ENCODE peak calls at places on chromosomes 16 and 17, in ten cellular contexts. One of them, this sample, is unnamed.

GRCh38 chr17:34579979-34580684 is 750 bp downstream of the TMEM132E start:
- DNase-seq in psoas muscle: peak; percentile 41
- DNase-seq in bronchial epithelial cell: no peak
- DNase-seq in stomach: no peak
- DNase-seq in effector memory CD4-positive, alpha-beta T cell: no peak
- DNase-seq in lung: peak; percentile 30
- DNase-seq in fibroblast of lung: no peak
- DNase-seq in prostate gland: peak; percentile 23
- DNase-seq in transverse colon: no peak
- DNase-seq in heart left ventricle: peak; percentile 33
- DNase-seq in this sample: peak; percentile 55

GRCh38 chr16:10880609-10881452 is 3.8 kb downstream of the CIITA start:
- DNase-seq in transverse colon: no peak
- DNase-seq in lung: no peak
- DNase-seq in effector memory CD4-positive, alpha-beta T cell: no peak
- DNase-seq in fibroblast of lung: no peak
- DNase-seq in heart left ventricle: no peak
- DNase-seq in bronchial epithelial cell: no peak
- DNase-seq in prostate gland: no peak
- DNase-seq in psoas muscle: no peak
- DNase-seq in stomach: no peak
- DNase-seq in this sample: no peak

GRCh38 chr17:82876602-82877391 is 37.0 kb upstream of the ZNF750 start:
- DNase-seq in fibroblast of lung: peak; percentile 70
- DNase-seq in heart left ventricle: peak; percentile 91
- DNase-seq in psoas muscle: peak; percentile 82
- DNase-seq in effector memory CD4-positive, alpha-beta T cell: no peak
- DNase-seq in lung: peak; percentile 87
- DNase-seq in prostate gland: peak; percentile 84
- DNase-seq in stomach: peak; percentile 86
- DNase-seq in transverse colon: peak; percentile 78
- DNase-seq in bronchial epithelial cell: peak; percentile 80
- DNase-seq in this sample: peak; percentile 79

GRCh38 chr17:76442341-76443338 is 10.3 kb downstream of the UBE2O start:
- DNase-seq in fibroblast of lung: peak; percentile 36
- DNase-seq in transverse colon: no peak
- DNase-seq in bronchial epithelial cell: no peak
- DNase-seq in stomach: no peak
- DNase-seq in heart left ventricle: no peak
- DNase-seq in effector memory CD4-positive, alpha-beta T cell: no peak
- DNase-seq in prostate gland: no peak
- DNase-seq in psoas muscle: no peak
- DNase-seq in lung: no peak
- DNase-seq in this sample: no peak

GRCh38 chr17:42547001-42547461 is 5.7 kb upstream of the HSD17B1 start:
- DNase-seq in psoas muscle: no peak
- DNase-seq in prostate gland: no peak
- DNase-seq in lung: no peak
- DNase-seq in bronchial epithelial cell: no peak
- DNase-seq in fibroblast of lung: no peak
- DNase-seq in heart left ventricle: no peak
- DNase-seq in effector memory CD4-positive, alpha-beta T cell: no peak
- DNase-seq in stomach: no peak
- DNase-seq in transverse colon: no peak
- DNase-seq in this sample: no peak

GRCh38 chr17:77951123-77951522 is 7.4 kb upstream of the TNRC6C start:
- DNase-seq in fibroblast of lung: no peak
- DNase-seq in heart left ventricle: no peak
- DNase-seq in bronchial epithelial cell: no peak
- DNase-seq in prostate gland: no peak
- DNase-seq in stomach: no peak
- DNase-seq in lung: no peak
- DNase-seq in transverse colon: no peak
- DNase-seq in effector memory CD4-positive, alpha-beta T cell: no peak
- DNase-seq in psoas muscle: no peak
- DNase-seq in this sample: no peak

GRCh38 chr17:71202449-71202848 is 918.4 kb upstream of the SOX9 start:
- DNase-seq in psoas muscle: no peak
- DNase-seq in prostate gland: no peak
- DNase-seq in lung: no peak
- DNase-seq in bronchial epithelial cell: peak; percentile 29
- DNase-seq in effector memory CD4-positive, alpha-beta T cell: no peak
- DNase-seq in fibroblast of lung: no peak
- DNase-seq in heart left ventricle: no peak
- DNase-seq in stomach: no peak
- DNase-seq in transverse colon: no peak
- DNase-seq in this sample: no peak

GRCh38 chr16:56743840-56744239 is 13.9 kb downstream of the NUP93 start:
- DNase-seq in fibroblast of lung: peak; percentile 55
- DNase-seq in psoas muscle: peak; percentile 48
- DNase-seq in heart left ventricle: peak; percentile 73
- DNase-seq in effector memory CD4-positive, alpha-beta T cell: no peak
- DNase-seq in transverse colon: no peak
- DNase-seq in prostate gland: no peak
- DNase-seq in stomach: no peak
- DNase-seq in bronchial epithelial cell: no peak
- DNase-seq in lung: no peak
- DNase-seq in this sample: peak; percentile 91

GRCh38 chr17:37737081-37737480 is 7.8 kb downstream of the HNF1B start:
- DNase-seq in fibroblast of lung: no peak
- DNase-seq in effector memory CD4-positive, alpha-beta T cell: no peak
- DNase-seq in bronchial epithelial cell: no peak
- DNase-seq in psoas muscle: no peak
- DNase-seq in heart left ventricle: no peak
- DNase-seq in prostate gland: no peak
- DNase-seq in lung: no peak
- DNase-seq in stomach: no peak
- DNase-seq in transverse colon: no peak
- DNase-seq in this sample: no peak

GRCh38 chr16:31094088-31094423 is 541 bp downstream of the VKORC1 start:
- DNase-seq in effector memory CD4-positive, alpha-beta T cell: no peak
- DNase-seq in stomach: no peak
- DNase-seq in heart left ventricle: no peak
- DNase-seq in psoas muscle: no peak
- DNase-seq in lung: no peak
- DNase-seq in fibroblast of lung: peak; percentile 7
- DNase-seq in transverse colon: no peak
- DNase-seq in prostate gland: no peak
- DNase-seq in bronchial epithelial cell: no peak
- DNase-seq in this sample: no peak

GRCh38 chr17:40340880-40341807 is 23.4 kb downstream of the GJD3 start:
- DNase-seq in effector memory CD4-positive, alpha-beta T cell: peak; percentile 88
- DNase-seq in fibroblast of lung: peak; percentile 81
- DNase-seq in transverse colon: peak; percentile 94
- DNase-seq in bronchial epithelial cell: peak; percentile 58
- DNase-seq in prostate gland: peak; percentile 87
- DNase-seq in stomach: peak; percentile 90
- DNase-seq in psoas muscle: peak; percentile 95
- DNase-seq in lung: peak; percentile 91
- DNase-seq in heart left ventricle: peak; percentile 98
- DNase-seq in this sample: peak; percentile 63

GRCh38 chr16:53061256-53061655 is 6.5 kb downstream of the CHD9 start:
- DNase-seq in stomach: no peak
- DNase-seq in heart left ventricle: no peak
- DNase-seq in transverse colon: no peak
- DNase-seq in bronchial epithelial cell: no peak
- DNase-seq in prostate gland: no peak
- DNase-seq in effector memory CD4-positive, alpha-beta T cell: no peak
- DNase-seq in lung: no peak
- DNase-seq in psoas muscle: no peak
- DNase-seq in fibroblast of lung: no peak
- DNase-seq in this sample: no peak

GRCh38 chr17:71269201-71269600 is 851.6 kb upstream of the SOX9 start:
- DNase-seq in prostate gland: no peak
- DNase-seq in transverse colon: no peak
- DNase-seq in heart left ventricle: no peak
- DNase-seq in fibroblast of lung: no peak
- DNase-seq in stomach: no peak
- DNase-seq in lung: no peak
- DNase-seq in bronchial epithelial cell: no peak
- DNase-seq in effector memory CD4-positive, alpha-beta T cell: no peak
- DNase-seq in psoas muscle: no peak
- DNase-seq in this sample: no peak

GRCh38 chr16:78727536-78727935 is 628.1 kb downstream of the WWOX start:
- DNase-seq in heart left ventricle: no peak
- DNase-seq in effector memory CD4-positive, alpha-beta T cell: no peak
- DNase-seq in psoas muscle: no peak
- DNase-seq in bronchial epithelial cell: no peak
- DNase-seq in prostate gland: no peak
- DNase-seq in lung: no peak
- DNase-seq in stomach: no peak
- DNase-seq in transverse colon: no peak
- DNase-seq in fibroblast of lung: no peak
- DNase-seq in this sample: no peak

GRCh38 chr16:3578121-3578520 is 918 bp upstream of the NLRC3 start:
- DNase-seq in heart left ventricle: no peak
- DNase-seq in fibroblast of lung: no peak
- DNase-seq in transverse colon: peak; percentile 14
- DNase-seq in bronchial epithelial cell: no peak
- DNase-seq in psoas muscle: no peak
- DNase-seq in prostate gland: no peak
- DNase-seq in lung: no peak
- DNase-seq in effector memory CD4-positive, alpha-beta T cell: peak; percentile 21
- DNase-seq in stomach: no peak
- DNase-seq in this sample: no peak

GRCh38 chr17:75526555-75527270 is 1.2 kb downstream of the LLGL2 start:
- DNase-seq in fibroblast of lung: no peak
- DNase-seq in bronchial epithelial cell: no peak
- DNase-seq in psoas muscle: no peak
- DNase-seq in prostate gland: no peak
- DNase-seq in lung: no peak
- DNase-seq in heart left ventricle: no peak
- DNase-seq in stomach: peak; percentile 42
- DNase-seq in transverse colon: peak; percentile 82
- DNase-seq in effector memory CD4-positive, alpha-beta T cell: no peak
- DNase-seq in this sample: no peak

GRCh38 chr17:37107406-37108083 is 158.8 kb downstream of the AATF start:
- DNase-seq in psoas muscle: peak; percentile 45
- DNase-seq in bronchial epithelial cell: peak; percentile 66
- DNase-seq in heart left ventricle: peak; percentile 75
- DNase-seq in stomach: peak; percentile 87
- DNase-seq in effector memory CD4-positive, alpha-beta T cell: no peak
- DNase-seq in transverse colon: no peak
- DNase-seq in lung: peak; percentile 64
- DNase-seq in fibroblast of lung: peak; percentile 75
- DNase-seq in prostate gland: peak; percentile 88
- DNase-seq in this sample: peak; percentile 65

GRCh38 chr16:31427441-31428276 is 501 bp downstream of the COX6A2 start:
- DNase-seq in psoas muscle: peak; percentile 80
- DNase-seq in bronchial epithelial cell: no peak
- DNase-seq in effector memory CD4-positive, alpha-beta T cell: peak; percentile 21
- DNase-seq in stomach: peak; percentile 60
- DNase-seq in lung: peak; percentile 38
- DNase-seq in prostate gland: no peak
- DNase-seq in heart left ventricle: peak; percentile 73
- DNase-seq in fibroblast of lung: no peak
- DNase-seq in transverse colon: peak; percentile 45
- DNase-seq in this sample: peak; percentile 57

GRCh38 chr17:1087381-1088241 is 90.7 kb downstream of the TIMM22 start:
- DNase-seq in lung: peak; percentile 77
- DNase-seq in fibroblast of lung: peak; percentile 59
- DNase-seq in bronchial epithelial cell: peak; percentile 78
- DNase-seq in effector memory CD4-positive, alpha-beta T cell: no peak
- DNase-seq in prostate gland: peak; percentile 89
- DNase-seq in heart left ventricle: peak; percentile 87
- DNase-seq in psoas muscle: peak; percentile 58
- DNase-seq in stomach: peak; percentile 91
- DNase-seq in transverse colon: peak; percentile 85
- DNase-seq in this sample: peak; percentile 69

GRCh38 chr16:83402160-83402794 is 405.5 kb upstream of the HSBP1 start:
- DNase-seq in psoas muscle: no peak
- DNase-seq in stomach: no peak
- DNase-seq in lung: no peak
- DNase-seq in transverse colon: no peak
- DNase-seq in heart left ventricle: no peak
- DNase-seq in prostate gland: no peak
- DNase-seq in fibroblast of lung: peak; percentile 67
- DNase-seq in bronchial epithelial cell: peak; percentile 40
- DNase-seq in effector memory CD4-positive, alpha-beta T cell: no peak
- DNase-seq in this sample: no peak
- H3K4me3 ChIP-seq in psoas muscle: no peak overlapping the region
- H3K4me3 ChIP-seq in stomach: no peak overlapping the region
- H3K4me3 ChIP-seq in lung: no peak overlapping the region
- H3K4me3 ChIP-seq in transverse colon: no peak overlapping the region
- H3K4me3 ChIP-seq in heart left ventricle: no peak overlapping the region
- H3K4me3 ChIP-seq in prostate gland: no peak overlapping the region
- H3K4me3 ChIP-seq in fibroblast of lung: no peak overlapping the region
- H3K4me3 ChIP-seq in bronchial epithelial cell: no peak overlapping the region
- H3K4me3 ChIP-seq in effector memory CD4-positive, alpha-beta T cell: no peak overlapping the region
- H3K4me3 ChIP-seq in this sample: no peak overlapping the region

GRCh38 chr17:57875109-57876022 is 25.5 kb upstream of the MRPS23 start:
- DNase-seq in prostate gland: peak; percentile 52
- DNase-seq in heart left ventricle: peak; percentile 87
- DNase-seq in stomach: peak; percentile 71
- DNase-seq in lung: peak; percentile 81
- DNase-seq in transverse colon: peak; percentile 59
- DNase-seq in fibroblast of lung: peak; percentile 99
- DNase-seq in effector memory CD4-positive, alpha-beta T cell: no peak
- DNase-seq in bronchial epithelial cell: peak; percentile 91
- DNase-seq in psoas muscle: peak; percentile 87
- DNase-seq in this sample: peak; percentile 97
- H3K27me3 ChIP-seq in prostate gland: no peaks in the 10 kb centered on the region
- H3K27me3 ChIP-seq in heart left ventricle: no peaks in the 10 kb centered on the region
- H3K27me3 ChIP-seq in stomach: no peaks in the 10 kb centered on the region
- H3K27me3 ChIP-seq in lung: no peaks in the 10 kb centered on the region
- H3K27me3 ChIP-seq in transverse colon: no peaks in the 10 kb centered on the region
- H3K27me3 ChIP-seq in fibroblast of lung: no peaks in the 10 kb centered on the region
- H3K27me3 ChIP-seq in effector memory CD4-positive, alpha-beta T cell: peaks cover 4% of the 10 kb centered on the region
- H3K27me3 ChIP-seq in bronchial epithelial cell: no peaks in the 10 kb centered on the region
- H3K27me3 ChIP-seq in psoas muscle: no peaks in the 10 kb centered on the region
- H3K27me3 ChIP-seq in this sample: no peaks in the 10 kb centered on the region

GRCh38 chr17:17127156-17127555 is 79.0 kb downstream of the PLD6 start:
- DNase-seq in effector memory CD4-positive, alpha-beta T cell: no peak
- DNase-seq in prostate gland: no peak
- DNase-seq in heart left ventricle: no peak
- DNase-seq in bronchial epithelial cell: no peak
- DNase-seq in stomach: no peak
- DNase-seq in transverse colon: no peak
- DNase-seq in psoas muscle: no peak
- DNase-seq in fibroblast of lung: no peak
- DNase-seq in lung: no peak
- DNase-seq in this sample: no peak
- H3K36me3 ChIP-seq in effector memory CD4-positive, alpha-beta T cell: peaks cover 26% of the 10 kb centered on the region
- H3K36me3 ChIP-seq in prostate gland: peaks cover 4% of the 10 kb centered on the region
- H3K36me3 ChIP-seq in heart left ventricle: peaks cover 53% of the 10 kb centered on the region
- H3K36me3 ChIP-seq in bronchial epithelial cell: peaks cover 28% of the 10 kb centered on the region
- H3K36me3 ChIP-seq in stomach: peaks cover 59% of the 10 kb centered on the region
- H3K36me3 ChIP-seq in transverse colon: no peaks in the 10 kb centered on the region
- H3K36me3 ChIP-seq in psoas muscle: peaks cover 6% of the 10 kb centered on the region
- H3K36me3 ChIP-seq in fibroblast of lung: peaks cover 24% of the 10 kb centered on the region
- H3K36me3 ChIP-seq in lung: peaks cover 30% of the 10 kb centered on the region
- H3K36me3 ChIP-seq in this sample: no peaks in the 10 kb centered on the region

DNA sequence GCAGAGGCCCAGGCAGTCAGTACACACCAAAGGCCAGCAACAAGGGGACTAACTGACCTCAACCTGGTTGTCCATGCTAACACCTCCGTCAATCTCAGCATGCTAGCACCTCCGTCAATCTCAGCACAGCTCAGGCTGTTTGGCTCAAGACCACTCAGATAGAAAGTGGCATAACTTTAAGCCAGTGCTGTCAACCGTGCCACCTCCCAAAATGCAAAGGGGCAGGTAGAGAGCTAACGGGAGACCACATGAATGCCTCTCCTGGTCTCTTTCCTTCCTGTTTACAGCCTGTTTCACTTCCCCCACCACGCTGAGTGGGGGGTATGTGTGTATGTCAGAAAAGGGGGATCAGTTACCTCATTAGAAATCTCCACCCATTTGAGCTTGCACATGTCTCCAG is 3.3 kb downstream of the UBTF start:
- DNase-seq in bronchial epithelial cell: no peak
- DNase-seq in lung: no peak
- DNase-seq in prostate gland: no peak
- DNase-seq in heart left ventricle: no peak
- DNase-seq in transverse colon: peak; percentile 39
- DNase-seq in fibroblast of lung: no peak
- DNase-seq in effector memory CD4-positive, alpha-beta T cell: peak; percentile 22
- DNase-seq in psoas muscle: no peak
- DNase-seq in stomach: no peak
- DNase-seq in this sample: no peak
- H3K4me3 ChIP-seq in bronchial epithelial cell: no peak overlapping the region
- H3K4me3 ChIP-seq in lung: no peak overlapping the region
- H3K4me3 ChIP-seq in prostate gland: no peak overlapping the region
- H3K4me3 ChIP-seq in heart left ventricle: no peak overlapping the region
- H3K4me3 ChIP-seq in transverse colon: no peak overlapping the region
- H3K4me3 ChIP-seq in fibroblast of lung: no peak overlapping the region
- H3K4me3 ChIP-seq in effector memory CD4-positive, alpha-beta T cell: peak overlapping the region; percentile 8
- H3K4me3 ChIP-seq in psoas muscle: no peak overlapping the region
- H3K4me3 ChIP-seq in stomach: no peak overlapping the region
- H3K4me3 ChIP-seq in this sample: no peak overlapping the region